ENCODE peak calls at places on chromosomes 2 and 18, in six cellular contexts. A is right atrium auricular region, F is lung, O is lower leg skin, K is WTC11, J is GM10248. L is an unnamed sample.

GRCh38 chr2:190359896-190360376 is 16.5 kb downstream of the INPP1 start:
- DNase-seq in A (peak), F (no peak), O (no peak), K (no peak), J (peak), L (peak)

GRCh38 chr2:222439692-222440091 is 15.3 kb downstream of the SGPP2 start:
- DNase-seq in A (no peak), F (no peak), O (no peak), K (no peak), J (no peak), L (no peak)

GRCh38 chr18:49849331-49850217 is 36.2 kb upstream of the ACAA2 start:
- DNase-seq in A (peak), F (peak), O (no peak), K (peak), J (no peak), L (no peak)

GRCh38 chr2:20141056-20141762 is 83.7 kb downstream of the SDC1 start:
- DNase-seq in A (peak), F (peak), O (peak), K (no peak), J (no peak), L (no peak)

GRCh38 chr18:45249306-45249705 is 366.0 kb upstream of the SLC14A2 start:
- DNase-seq in A (no peak), F (no peak), O (no peak), K (no peak), J (no peak), L (no peak)

GRCh38 chr2:161988589-161988988 is 85.4 kb downstream of the DPP4 start:
- DNase-seq in A (no peak), F (no peak), O (no peak), K (peak), J (no peak), L (no peak)

GRCh38 chr2:113906647-113907046 is 16.8 kb downstream of the ACTR3 start:
- DNase-seq in A (no peak), F (no peak), O (no peak), K (no peak), J (no peak), L (no peak)

GRCh38 chr2:140033638-140034037 is 1253.4 kb upstream of the NXPH2 start:
- DNase-seq in A (no peak), F (no peak), O (no peak), K (no peak), J (no peak), L (no peak)

GRCh38 chr2:64202206-64202864 is 58.1 kb upstream of the PELI1 start:
- DNase-seq in A (no peak), F (no peak), O (no peak), K (no peak), J (no peak), L (no peak)

GRCh38 chr2:86002375-86002774 is 103.3 kb downstream of the POLR1A start:
- DNase-seq in A (no peak), F (no peak), O (peak), K (no peak), J (no peak), L (no peak)

GRCh38 chr2:74026674-74027294 is 42.1 kb downstream of the TET3 start:
- DNase-seq in A (no peak), F (no peak), O (no peak), K (no peak), J (no peak), L (peak)

GRCh38 chr2:113896791-113897190 is 6.9 kb downstream of the ACTR3 start:
- DNase-seq in A (no peak), F (no peak), O (no peak), K (no peak), J (no peak), L (no peak)

GRCh38 chr18:8140841-8141501 is 468.3 kb upstream of the RAB12 start:
- DNase-seq in A (peak), F (no peak), O (no peak), K (no peak), J (no peak), L (no peak)

GRCh38 chr2:61288070-61288841 is 126.3 kb downstream of the C2orf74 start:
- DNase-seq in A (no peak), F (no peak), O (no peak), K (no peak), J (no peak), L (no peak)
- TF ChIP-seq CTCF in A (no peak), F (no peak), O (no peak), K (no peak), J (no peak), L (no peak)

GRCh38 chr2:40243581-40243980 is 208.3 kb downstream of the SLC8A1 start:
- DNase-seq in A (no peak), F (no peak), O (no peak), K (no peak), J (no peak), L (no peak)
- TF ChIP-seq CTCF in A (no peak), F (no peak), O (no peak), K (no peak), J (no peak), L (no peak)

DNA sequence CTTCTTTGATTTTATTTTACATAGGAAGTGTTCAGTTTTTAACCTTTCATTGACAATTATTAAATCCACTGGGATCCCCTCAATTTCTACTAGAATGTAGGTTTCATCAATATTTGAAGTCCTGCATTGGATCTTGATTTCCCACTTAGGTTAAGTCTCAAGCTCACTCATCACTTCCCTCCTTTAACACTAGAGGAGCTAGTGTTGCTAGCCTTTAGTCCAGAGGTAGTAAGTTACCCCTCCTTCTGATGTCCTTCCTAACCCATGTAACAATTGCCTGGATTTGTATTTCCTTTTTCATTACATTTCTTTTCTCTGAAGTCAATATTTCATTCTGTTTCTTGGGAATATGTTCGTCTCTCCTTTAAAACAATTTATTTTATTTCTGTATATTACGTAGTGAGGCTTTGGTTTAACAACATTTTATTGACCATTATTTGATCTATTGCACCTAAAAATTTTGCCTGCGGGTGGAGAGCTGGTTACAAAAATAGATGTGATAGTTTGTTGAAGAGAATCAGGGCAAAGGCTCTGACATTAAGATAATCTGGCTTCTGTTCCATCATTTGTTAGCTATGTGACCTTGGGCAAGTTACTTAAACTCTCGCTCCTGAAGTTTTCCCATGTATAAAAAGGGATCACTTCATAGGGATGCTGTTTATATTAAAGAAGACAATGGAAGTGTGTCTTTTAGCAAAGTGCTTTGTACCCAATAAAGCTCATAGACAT is 833.0 kb downstream of the SLC4A3 start:
- DNase-seq in A (no peak), F (no peak), O (no peak), K (no peak), J (no peak), L (no peak)
- TF ChIP-seq CTCF in A (peak), F (no peak), O (no peak), K (peak), J (no peak), L (no peak)

DNA sequence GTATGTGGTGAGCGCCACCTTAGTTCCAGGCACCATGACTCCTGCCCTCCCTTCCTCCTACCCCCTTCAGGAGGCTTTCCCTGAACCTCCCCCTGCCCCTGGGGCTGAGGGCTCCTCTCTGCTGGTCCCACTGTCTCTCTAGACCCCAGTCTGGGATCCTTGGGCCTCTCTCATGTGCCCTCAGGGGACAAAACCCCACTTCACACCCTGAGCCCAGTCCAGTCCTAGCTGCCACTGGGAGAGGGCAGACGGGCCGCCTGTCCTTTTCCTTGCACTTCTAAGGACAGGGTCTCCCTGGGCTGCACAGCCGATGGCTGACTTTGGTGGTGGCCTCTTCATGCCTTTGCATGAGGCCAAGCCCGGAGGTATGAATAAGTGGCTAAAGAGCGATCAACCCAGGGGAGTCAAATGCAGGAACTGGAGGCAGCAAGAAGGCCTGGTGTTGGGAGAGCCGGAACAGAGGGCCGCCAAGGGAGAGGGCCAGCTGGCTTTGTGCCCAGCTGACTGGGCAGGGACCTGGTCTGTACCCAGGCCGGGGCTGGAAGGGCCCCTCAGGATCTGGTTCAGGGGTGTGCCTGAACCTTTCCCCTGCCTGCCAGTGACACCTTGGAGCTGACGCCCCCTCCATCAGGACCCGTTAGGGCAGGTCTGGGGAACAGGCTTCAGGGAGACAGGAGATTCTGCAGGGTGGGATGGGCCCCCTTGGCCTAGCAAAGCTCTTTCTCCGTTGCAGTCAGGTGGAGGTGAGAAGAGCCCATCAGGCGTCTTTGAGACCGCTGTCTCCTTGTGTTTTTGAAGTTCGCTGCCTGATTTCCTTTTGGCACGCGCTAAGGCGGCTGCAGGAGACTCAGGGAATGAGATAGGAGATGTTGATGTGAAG is 29.6 kb downstream of the GLI2 start:
- DNase-seq in A (no peak), F (no peak), O (peak), K (peak), J (no peak), L (no peak)
- TF ChIP-seq CTCF in A (no peak), F (no peak), O (no peak), K (no peak), J (no peak), L (no peak)

GRCh38 chr2:159351977-159352376 is 65.5 kb upstream of the WDSUB1 start:
- DNase-seq in A (no peak), F (no peak), O (no peak), K (no peak), J (no peak), L (no peak)
- TF ChIP-seq CTCF in A (no peak), F (no peak), O (no peak), K (no peak), J (no peak), L (no peak)

DNA sequence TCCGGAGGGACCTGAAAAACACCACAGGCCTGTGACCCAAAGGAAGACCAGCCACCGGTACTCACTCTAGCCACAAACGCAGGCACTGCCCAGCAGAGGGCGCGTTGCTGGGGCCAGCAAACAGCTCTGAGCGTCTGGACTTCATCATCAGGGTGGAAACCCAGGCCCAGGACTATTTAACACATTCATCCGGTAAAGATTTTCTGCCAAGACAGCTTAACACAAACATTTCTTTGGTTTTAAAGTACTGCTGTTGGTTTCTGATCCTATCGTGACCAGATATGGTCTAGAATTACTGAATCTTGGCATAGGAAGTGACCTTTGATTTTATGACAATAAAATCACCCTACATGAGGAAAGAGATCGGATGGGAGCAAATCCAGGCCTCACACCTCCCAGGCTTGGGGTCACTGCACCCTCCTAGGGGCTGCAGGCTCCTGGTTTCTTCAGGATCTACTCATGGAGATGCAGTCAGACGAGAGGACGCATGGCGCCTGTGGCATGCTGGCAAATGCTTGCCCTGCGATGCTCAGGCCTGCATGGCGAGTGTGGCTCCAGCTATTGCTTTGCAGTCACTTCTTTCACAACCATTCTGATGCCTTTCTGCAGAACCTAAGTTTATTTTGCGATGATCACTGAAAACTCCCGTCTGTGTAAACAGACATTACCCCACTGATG is 130.4 kb downstream of the COL4A4 start:
- DNase-seq in A (no peak), F (no peak), O (no peak), K (peak), J (peak), L (peak)
- TF ChIP-seq CTCF in A (peak), F (no peak), O (no peak), K (peak), J (peak), L (peak)